ENCODE peak calls at places on chromosomes 12 and 14, in six cellular contexts. H is effector memory CD8-positive, alpha-beta T cell; O is mesothelial cell of epicardium; T is putamen; K is posterior cingulate gyrus; E is NCI-H2081 treated with DMSO at 0.1 percent for 48 hours. J is an unnamed sample.

GRCh38 chr12:6536894-6537579 is 2.7 kb downstream of the GAPDH start:
- DNase-seq in H (no peak), O (no peak), T (no peak), K (no peak), E (no peak), J (no peak)

GRCh38 chr12:42234970-42235369 is 3.1 kb downstream of the YAF2 start:
- DNase-seq in H (no peak), O (no peak), T (no peak), K (no peak), E (no peak), J (no peak)

GRCh38 chr14:22979748-22980392 is 2.5 kb downstream of the AJUBA start:
- DNase-seq in H (no peak), O (no peak), T (no peak), K (no peak), E (no peak), J (no peak)

GRCh38 chr12:26810330-26810729 is 22.7 kb downstream of the ITPR2 start:
- DNase-seq in H (no peak), O (no peak), T (peak), K (peak), E (no peak), J (no peak)

GRCh38 chr14:66600416-66600815 is 92.5 kb downstream of the GPHN start:
- DNase-seq in H (no peak), O (no peak), T (no peak), K (no peak), E (no peak), J (no peak)

GRCh38 chr12:121799842-121800693 is 3.7 kb upstream of the SETD1B start:
- DNase-seq in H (peak), O (no peak), T (peak), K (peak), E (no peak), J (peak)

GRCh38 chr14:102776761-102777710 is at the start of gene TRAF3:
- DNase-seq in H (peak), O (peak), T (peak), K (peak), E (no peak), J (no peak)

GRCh38 chr12:124457287-124458219 is 109.9 kb downstream of the NCOR2 start:
- DNase-seq in H (peak), O (no peak), T (peak), K (peak), E (no peak), J (peak)

GRCh38 chr12:70822431-70822830 is 98.1 kb downstream of the PTPRR start:
- DNase-seq in H (no peak), O (no peak), T (peak), K (no peak), E (no peak), J (no peak)

GRCh38 chr14:87615822-87616679 is 376.9 kb downstream of the GALC start:
- DNase-seq in H (no peak), O (peak), T (peak), K (peak), E (no peak), J (peak)

GRCh38 chr12:104604995-104605675 is 148.4 kb downstream of the CHST11 start:
- DNase-seq in H (no peak), O (no peak), T (no peak), K (no peak), E (no peak), J (no peak)

GRCh38 chr14:62304172-62304571 is 542.0 kb downstream of the SNAPC1 start:
- DNase-seq in H (no peak), O (no peak), T (no peak), K (no peak), E (no peak), J (no peak)

GRCh38 chr12:48998497-48999353 is 450 bp downstream of the DDN start:
- DNase-seq in H (peak), O (no peak), T (no peak), K (no peak), E (no peak), J (no peak)

GRCh38 chr12:49872781-49873181 is 29.9 kb upstream of the BCDIN3D start:
- DNase-seq in H (no peak), O (no peak), T (no peak), K (no peak), E (no peak), J (no peak)

GRCh38 chr12:5498081-5498480 is 66.2 kb downstream of the NTF3 start:
- DNase-seq in H (no peak), O (no peak), T (no peak), K (no peak), E (no peak), J (no peak)

GRCh38 chr12:21301-22189 is 45.0 kb upstream of the IQSEC3 start:
- DNase-seq in H (no peak), O (no peak), T (no peak), K (peak), E (no peak), J (no peak)

GRCh38 chr12:28217805-28218204 is 27.5 kb downstream of the CCDC91 start:
- DNase-seq in H (no peak), O (no peak), T (no peak), K (no peak), E (no peak), J (no peak)

GRCh38 chr12:106114084-106115068 is 24.4 kb downstream of the NUAK1 start:
- DNase-seq in H (no peak), O (no peak), T (no peak), K (no peak), E (no peak), J (no peak)

GRCh38 chr12:32768518-32768917 is 12.8 kb upstream of the YARS2 start:
- DNase-seq in H (no peak), O (no peak), T (no peak), K (no peak), E (no peak), J (no peak)

GRCh38 chr12:68237068-68237467 is 11.5 kb upstream of the IL26 start:
- DNase-seq in H (no peak), O (no peak), T (no peak), K (no peak), E (no peak), J (no peak)

GRCh38 chr12:98464155-98464554 is 51.2 kb upstream of the TMPO start:
- DNase-seq in H (no peak), O (no peak), T (no peak), K (no peak), E (no peak), J (no peak)

GRCh38 chr14:31205681-31206535 is 1.7 kb downstream of the HECTD1 start:
- DNase-seq in H (peak), O (no peak), T (no peak), K (no peak), E (no peak), J (no peak)

GRCh38 chr12:65615091-65615490 is 209.2 kb upstream of the HMGA2 start:
- DNase-seq in H (no peak), O (no peak), T (no peak), K (no peak), E (no peak), J (no peak)

GRCh38 chr12:124613151-124613585 is 45.8 kb upstream of the NCOR2 start:
- DNase-seq in H (no peak), O (no peak), T (no peak), K (no peak), E (peak), J (no peak)

GRCh38 chr12:442235-442884 is 17.4 kb upstream of the B4GALNT3 start:
- DNase-seq in H (peak), O (no peak), T (peak), K (peak), E (no peak), J (no peak)

GRCh38 chr12:52629251-52630103 is 11.1 kb upstream of the KRT73 start:
- DNase-seq in H (no peak), O (no peak), T (no peak), K (no peak), E (no peak), J (peak)

GRCh38 chr14:104268725-104269436 is 130.5 kb downstream of the KIF26A start:
- DNase-seq in H (no peak), O (no peak), T (no peak), K (no peak), E (no peak), J (peak)

GRCh38 chr14:34665785-34666425 is 36.0 kb upstream of the SNX6 start:
- DNase-seq in H (no peak), O (peak), T (no peak), K (no peak), E (no peak), J (no peak)

GRCh38 chr12:96985515-96986362 is 78.7 kb downstream of the NEDD1 start:
- DNase-seq in H (peak), O (peak), T (no peak), K (peak), E (peak), J (no peak)

GRCh38 chr12:98291828-98292227 is 223.6 kb upstream of the TMPO start:
- DNase-seq in H (no peak), O (no peak), T (no peak), K (no peak), E (no peak), J (no peak)

GRCh38 chr12:98402081-98402480 is 113.3 kb upstream of the TMPO start:
- DNase-seq in H (no peak), O (no peak), T (no peak), K (no peak), E (no peak), J (no peak)

GRCh38 chr12:132144115-132145071 is at the start of the genes DDX51 and NOC4L:
- DNase-seq in H (peak), O (peak), T (peak), K (peak), E (peak), J (peak)

GRCh38 chr12:15882055-15882971 is at the start of gene STRAP:
- DNase-seq in H (peak), O (peak), T (peak), K (peak), E (peak), J (peak)

GRCh38 chr12:31726575-31726974 is 2.2 kb downstream of the AMN1 start:
- DNase-seq in H (no peak), O (no peak), T (no peak), K (no peak), E (no peak), J (no peak)

GRCh38 chr14:98138666-98139065 is 1133.3 kb downstream of the BCL11B start:
- DNase-seq in H (peak), O (no peak), T (peak), K (no peak), E (no peak), J (no peak)

GRCh38 chr12:91179315-91179714 is 3.3 kb downstream of the DCN start:
- DNase-seq in H (no peak), O (no peak), T (no peak), K (no peak), E (no peak), J (no peak)